ENCODE peak calls at places on chromosomes 13 and 19, in nine cellular contexts. U is fibroblast of lung; W is endothelial cell of umbilical vein; K is Peyer's patch; Y is A549; I is CD8-positive, alpha-beta T cell; P is skeletal muscle cell; B is HepG2; O is neuronal stem cell. S is an unnamed sample.

GRCh38 chr13:23147264-23147663 is 33.5 kb upstream of the SGCG start:
- DNase-seq in W (no peak), B (no peak), Y (no peak), U (no peak), O (no peak), I (no peak), K (no peak), P (no peak), S (no peak)

GRCh38 chr19:14003279-14004051 is 2.7 kb downstream of the RFX1 start:
- DNase-seq in I (no peak), U (no peak), P (no peak), Y (no peak), B (no peak), K (no peak), W (peak), O (no peak), S (no peak)

GRCh38 chr13:98370806-98371553 is 193.9 kb upstream of the RNF113B start:
- DNase-seq in U (peak), W (no peak), P (peak), Y (no peak), B (no peak), K (no peak), O (no peak), I (no peak), S (no peak)

GRCh38 chr19:11421607-11422098 is 2.5 kb upstream of the RGL3 start:
- DNase-seq in B (no peak), K (no peak), U (no peak), P (no peak), Y (no peak), O (no peak), I (peak), W (no peak), S (no peak)

GRCh38 chr19:13689050-13689449 is 75.3 kb upstream of the MRI1 start:
- DNase-seq in I (no peak), K (no peak), U (peak), W (peak), P (no peak), B (peak), Y (no peak), O (peak), S (no peak)

GRCh38 chr19:8075158-8076086 is 22.9 kb downstream of the CCL25 start:
- DNase-seq in Y (no peak), K (no peak), B (no peak), W (no peak), U (no peak), P (no peak), O (no peak), I (no peak), S (no peak)

GRCh38 chr19:33740811-33741396 is 55.8 kb upstream of the KCTD15 start:
- DNase-seq in I (peak), K (no peak), B (peak), U (peak), O (peak), Y (peak), P (no peak), W (peak), S (no peak)

GRCh38 chr19:6914321-6914720 is 26.9 kb downstream of the ADGRE1 start:
- DNase-seq in Y (no peak), I (no peak), K (no peak), P (no peak), U (no peak), O (no peak), B (no peak), W (no peak), S (no peak)

GRCh38 chr19:52626915-52627314 is 11.2 kb downstream of the ZNF83 start:
- DNase-seq in P (no peak), U (no peak), O (no peak), B (no peak), Y (no peak), W (no peak), K (no peak), I (no peak), S (no peak)

GRCh38 chr13:81916471-81916870 is 1575.5 kb upstream of the SPRY2 start:
- DNase-seq in P (no peak), U (no peak), Y (no peak), B (no peak), I (no peak), K (no peak), W (no peak), O (no peak), S (no peak)

GRCh38 chr19:1018932-1019615 is 1.8 kb downstream of the TMEM259 start:
- DNase-seq in O (no peak), U (no peak), B (no peak), I (no peak), Y (no peak), W (no peak), P (no peak), K (no peak), S (no peak)
- H3K4me3 ChIP-seq in O (peak), U (peak), B (peak), I (peak), Y (peak), W (no peak), P (peak), K (peak), S (peak)

GRCh38 chr19:35133826-35134225 is 1.0 kb downstream of the LGI4 start:
- DNase-seq in B (no peak), K (no peak), Y (no peak), I (no peak), P (no peak), U (no peak), O (no peak), W (no peak), S (no peak)

GRCh38 chr19:35136231-35136630 is 1.4 kb upstream of the LGI4 start:
- DNase-seq in W (no peak), P (no peak), I (no peak), U (no peak), B (no peak), K (no peak), O (no peak), Y (no peak), S (no peak)

GRCh38 chr19:35132254-35132653 is 2.6 kb downstream of the LGI4 start:
- DNase-seq in O (no peak), B (no peak), I (no peak), W (no peak), P (no peak), U (no peak), Y (no peak), K (no peak), S (no peak)

GRCh38 chr19:35135389-35135909 is 590 bp upstream of the LGI4 start:
- DNase-seq in K (peak), I (peak), B (peak), W (peak), U (peak), P (no peak), O (peak), Y (peak), S (peak)

DNA sequence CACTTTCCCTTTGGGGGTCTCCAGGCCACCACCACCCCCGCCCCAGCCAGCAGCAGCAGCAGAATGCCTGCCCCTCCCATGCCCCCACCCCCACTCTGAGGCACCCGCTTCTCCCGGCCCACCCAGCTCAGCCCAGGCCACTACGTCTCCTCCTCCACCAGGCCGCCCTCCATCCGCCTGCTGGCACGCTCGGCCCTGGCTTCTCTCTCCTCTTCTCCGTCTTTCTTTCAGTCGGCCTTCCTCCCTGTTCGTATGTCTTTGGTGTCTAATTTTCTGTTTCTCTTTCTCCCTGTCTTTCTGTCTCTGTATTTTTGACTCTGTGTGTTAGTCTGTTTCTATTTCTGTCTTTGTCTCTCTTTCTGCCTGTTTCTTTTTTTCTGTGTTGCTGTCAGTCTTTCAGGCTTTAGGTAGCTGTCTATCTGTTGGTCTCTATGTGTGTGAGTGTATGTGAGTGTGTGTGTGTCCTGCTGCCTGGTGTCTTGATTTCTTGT is at the start of gene LGI4:
- DNase-seq in I (no peak), P (no peak), U (no peak), K (no peak), W (no peak), Y (no peak), B (no peak), O (no peak), S (no peak)
- H3K4me3 ChIP-seq in I (no peak), P (no peak), U (peak), K (no peak), W (no peak), Y (no peak), B (no peak), O (no peak), S (peak)

DNA sequence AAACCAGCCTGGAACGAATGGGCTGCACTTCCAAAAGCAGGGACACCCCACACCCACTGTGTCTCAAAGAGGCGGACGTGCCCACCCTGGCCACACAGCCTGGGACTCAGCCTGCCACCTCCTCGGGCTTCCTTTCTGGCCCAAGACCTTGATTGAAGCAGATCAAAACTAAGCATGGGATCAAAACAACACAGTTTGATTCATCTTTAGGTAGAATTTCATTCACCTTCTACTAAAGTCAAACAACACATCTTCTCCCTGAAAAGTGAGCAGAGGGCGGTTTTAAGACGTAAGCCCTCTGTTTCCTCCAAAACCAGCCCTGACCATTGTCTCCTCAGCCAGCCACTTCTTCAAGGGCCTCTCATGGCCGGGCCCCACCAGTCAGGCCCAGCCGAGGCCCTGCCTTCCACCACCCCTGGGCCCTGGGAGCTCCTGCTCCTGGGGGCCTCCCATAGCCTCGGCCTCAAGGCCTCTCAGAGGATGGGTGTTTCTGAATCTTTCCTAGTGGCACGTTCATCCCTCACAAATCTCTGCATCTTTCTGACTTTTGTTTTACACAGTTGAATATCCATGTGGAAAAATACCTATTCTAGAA is 6.3 kb upstream of the F10 start:
- DNase-seq in Y (no peak), O (no peak), B (no peak), K (no peak), W (no peak), U (no peak), P (no peak), I (no peak), S (no peak)
- H3K4me3 ChIP-seq in Y (no peak), O (no peak), B (no peak), K (no peak), W (no peak), U (no peak), P (no peak), I (no peak), S (no peak)

GRCh38 chr19:41218249-41218614 is 791 bp upstream of the AXL start:
- DNase-seq in Y (no peak), O (no peak), B (no peak), U (no peak), I (no peak), K (no peak), P (no peak), W (no peak), S (no peak)
- H3K4me3 ChIP-seq in Y (peak), O (peak), B (peak), U (peak), I (no peak), K (no peak), P (peak), W (no peak), S (no peak)

DNA sequence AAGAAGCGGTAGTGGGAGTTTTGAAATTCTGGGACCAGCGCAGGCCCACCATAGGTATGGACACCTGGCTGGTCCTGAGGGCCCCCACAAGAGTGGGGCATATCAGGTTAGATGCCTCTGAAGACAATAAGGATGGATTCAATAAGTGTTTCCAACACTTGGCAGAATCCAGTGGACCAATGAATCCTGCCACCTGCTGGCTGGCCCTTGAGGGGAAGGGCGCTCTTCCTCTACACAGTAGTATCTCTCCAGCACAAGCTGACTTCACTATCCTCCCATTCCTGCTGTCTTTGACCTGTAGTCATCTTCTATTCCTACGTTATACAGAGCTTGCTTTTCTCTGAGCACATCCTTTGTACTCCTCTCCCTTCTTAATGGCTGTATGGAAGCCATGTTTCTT is 199.7 kb upstream of the TSHZ3 start:
- DNase-seq in K (no peak), I (no peak), B (no peak), U (peak), W (no peak), P (peak), O (no peak), Y (no peak), S (no peak)
- H3K4me3 ChIP-seq in K (no peak), I (no peak), B (no peak), U (no peak), W (no peak), P (no peak), O (no peak), Y (no peak), S (no peak)

DNA sequence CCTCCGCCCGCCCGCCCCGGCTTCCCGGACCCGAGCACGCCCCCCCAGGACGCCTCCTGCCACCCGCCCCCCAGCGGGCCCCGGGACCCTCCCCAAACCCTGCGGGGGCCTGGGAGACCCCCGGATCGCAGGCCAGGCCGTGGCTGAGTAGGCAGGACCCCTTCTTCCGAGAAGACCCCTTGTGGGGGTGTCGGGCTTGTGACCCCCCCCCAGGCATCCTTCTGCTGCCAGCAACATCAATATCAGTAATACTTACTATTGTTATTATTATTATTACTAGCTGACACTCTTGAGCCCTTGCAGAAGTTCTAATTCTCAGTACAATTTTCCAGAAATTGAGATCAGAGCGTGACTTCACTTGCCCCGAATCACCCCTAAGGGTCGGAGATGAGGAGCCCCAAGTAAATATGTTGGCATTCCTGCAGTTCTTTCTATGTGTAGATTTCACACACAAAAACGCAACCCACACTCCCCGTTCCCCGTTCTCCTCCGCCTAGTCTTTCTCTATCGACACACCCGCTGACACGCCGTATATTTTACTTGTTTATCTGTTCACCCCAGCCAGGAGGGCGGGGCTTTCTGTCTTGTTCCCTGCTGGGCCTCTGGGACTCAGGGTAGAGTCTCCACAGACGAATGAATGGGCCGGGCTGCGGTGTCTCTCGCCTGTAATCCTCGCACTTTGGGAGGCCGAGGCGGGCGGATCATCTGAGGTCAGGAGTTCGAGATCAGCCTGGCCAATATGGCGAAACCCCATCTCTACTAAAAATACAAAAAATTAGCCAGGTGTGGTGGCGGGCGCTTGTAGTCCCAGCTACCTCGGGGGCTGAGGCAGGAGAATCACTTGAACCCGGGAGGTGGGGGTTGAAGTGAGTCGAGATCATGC is 14.7 kb downstream of the TLE5 start:
- DNase-seq in P (peak), W (peak), K (peak), Y (peak), O (peak), B (peak), U (peak), I (peak), S (no peak)
- H3K4me3 ChIP-seq in P (peak), W (peak), K (peak), Y (peak), O (no peak), B (peak), U (peak), I (peak), S (peak)

GRCh38 chr19:51546107-51546649 is 14.7 kb upstream of the SIGLEC6 start:
- DNase-seq in K (no peak), B (no peak), O (no peak), P (no peak), I (no peak), U (no peak), Y (no peak), W (no peak), S (no peak)

GRCh38 chr19:51548891-51549305 is 17.4 kb upstream of the SIGLEC6 start:
- DNase-seq in P (no peak), W (no peak), O (no peak), Y (no peak), K (peak), U (no peak), I (no peak), B (no peak), S (no peak)

GRCh38 chr19:51547397-51548212 is 16.1 kb upstream of the SIGLEC6 start:
- DNase-seq in K (peak), W (peak), B (no peak), P (no peak), I (no peak), U (no peak), Y (no peak), O (no peak), S (no peak)

GRCh38 chr19:51548213-51548651 is 16.8 kb upstream of the SIGLEC6 start:
- DNase-seq in O (no peak), W (no peak), Y (no peak), B (no peak), K (peak), P (no peak), U (no peak), I (no peak), S (no peak)

GRCh38 chr19:51546650-51547396 is 15.4 kb upstream of the SIGLEC6 start:
- DNase-seq in Y (no peak), O (no peak), B (no peak), K (no peak), P (no peak), I (no peak), U (no peak), W (peak), S (no peak)
- H3K4me3 ChIP-seq in Y (no peak), O (no peak), B (no peak), K (no peak), P (no peak), I (no peak), U (no peak), W (no peak), S (no peak)

GRCh38 chr13:29502391-29503008 is 93.0 kb downstream of the SLC7A1 start:
- DNase-seq in O (no peak), I (no peak), K (no peak), U (no peak), Y (no peak), B (no peak), W (no peak), P (no peak), S (no peak)
- H3K4me3 ChIP-seq in O (no peak), I (no peak), K (no peak), U (no peak), Y (no peak), B (peak), W (no peak), P (no peak), S (no peak)

GRCh38 chr19:41376998-41377365 is 649 bp downstream of the TMEM91 start:
- DNase-seq in U (no peak), I (no peak), P (no peak), K (no peak), Y (no peak), W (no peak), B (no peak), O (no peak), S (peak)
- H3K4me3 ChIP-seq in U (peak), I (peak), P (peak), K (peak), Y (peak), W (peak), B (peak), O (peak), S (peak)

GRCh38 chr19:18109363-18109730 is 11.8 kb downstream of the MAST3 start:
- DNase-seq in I (no peak), U (no peak), B (peak), O (no peak), W (no peak), P (no peak), K (peak), Y (no peak), S (no peak)

GRCh38 chr19:18109731-18110671 is 12.4 kb downstream of the MAST3 start:
- DNase-seq in I (peak), W (no peak), U (no peak), Y (no peak), B (peak), O (no peak), K (peak), P (no peak), S (no peak)

GRCh38 chr19:18112989-18113478 is 15.5 kb downstream of the MAST3 start:
- DNase-seq in I (peak), P (no peak), O (peak), U (peak), Y (peak), B (peak), K (peak), W (peak), S (peak)

GRCh38 chr19:18108897-18109296 is 11.3 kb downstream of the MAST3 start:
- DNase-seq in B (no peak), U (no peak), P (no peak), K (no peak), I (no peak), Y (no peak), O (no peak), W (no peak), S (no peak)

GRCh38 chr19:18110833-18111232 is 13.3 kb downstream of the MAST3 start:
- DNase-seq in Y (no peak), I (no peak), O (no peak), W (no peak), U (no peak), P (no peak), K (peak), B (no peak), S (no peak)
- H3K4me3 ChIP-seq in Y (peak), I (peak), O (peak), W (no peak), U (peak), P (peak), K (peak), B (peak), S (peak)

S was measured in dorsolateral prefrontal cortex.